ENCODE peak calls at places on chromosomes 7 and 10, in five cellular contexts. O is brain microvascular endothelial cell; P is CD4-positive, alpha-beta memory T cell; E is left kidney; Z is activated T-helper 1 cell treated with anti-CD3 and anti-CD28 coated beads, Interleukin-2, amount 50 U/mL, for 16 hours. U is an unnamed sample.

GRCh38 chr7:139186146-139186545 is 44.9 kb upstream of the UBN2 start:
- DNase-seq in Z (no peak), P (no peak), E (no peak), O (no peak), U (no peak)

GRCh38 chr10:56881218-56881617 is 520.2 kb upstream of the ZWINT start:
- DNase-seq in Z (no peak), P (no peak), E (peak), O (no peak), U (no peak)

GRCh38 chr7:129110575-129111376 is 33.7 kb upstream of the TSPAN33 start:
- DNase-seq in O (no peak), Z (no peak), P (no peak), E (peak), U (peak)

GRCh38 chr7:85074-85945 is 107.1 kb upstream of the FAM20C start:
- DNase-seq in Z (no peak), P (no peak), O (no peak), E (no peak), U (peak)

GRCh38 chr7:147915781-147916180 is 674.8 kb upstream of the C7orf33 start:
- DNase-seq in E (no peak), Z (no peak), P (no peak), O (no peak), U (no peak)

GRCh38 chr10:21513035-21513434 is 12.4 kb downstream of the SKIDA1 start:
- DNase-seq in E (peak), P (no peak), O (no peak), Z (no peak), U (no peak)

GRCh38 chr10:101708870-101709269 is 13.9 kb upstream of the FBXW4 start:
- DNase-seq in E (no peak), O (no peak), Z (no peak), P (no peak), U (no peak)

GRCh38 chr10:24428410-24428782 is 219.5 kb downstream of the KIAA1217 start:
- DNase-seq in P (no peak), Z (no peak), O (peak), E (no peak), U (no peak)

GRCh38 chr7:4297165-4297842 is 384.8 kb upstream of the FOXK1 start:
- DNase-seq in P (no peak), E (no peak), O (no peak), Z (no peak), U (no peak)

GRCh38 chr10:75335191-75335590 is 66.4 kb downstream of the ZNF503 start:
- DNase-seq in E (no peak), P (no peak), O (no peak), Z (no peak), U (no peak)

GRCh38 chr10:11856678-11857077 is 33.5 kb downstream of the PROSER2 start:
- DNase-seq in E (no peak), Z (no peak), P (no peak), O (no peak), U (no peak)

GRCh38 chr10:11050301-11051000 is 32.8 kb downstream of the CELF2 start:
- DNase-seq in O (no peak), Z (no peak), E (no peak), P (no peak), U (no peak)

GRCh38 chr7:78080811-78081210 is 282.2 kb downstream of the PHTF2 start:
- DNase-seq in E (no peak), O (no peak), P (no peak), Z (no peak), U (no peak)

GRCh38 chr10:72328045-72328828 is 26.5 kb downstream of the DNAJB12 start:
- DNase-seq in E (peak), Z (no peak), P (no peak), O (peak), U (peak)

GRCh38 chr7:108613147-108613948 is 43.7 kb downstream of the DNAJB9 start:
- DNase-seq in P (peak), Z (no peak), E (peak), O (peak), U (no peak)

GRCh38 chr10:96833220-96834001 is 1.3 kb downstream of the LCOR start:
- DNase-seq in P (no peak), O (no peak), E (peak), Z (no peak), U (peak)

GRCh38 chr7:25073451-25073850 is 51.6 kb downstream of the CYCS start:
- DNase-seq in P (no peak), Z (no peak), E (peak), O (peak), U (peak)

GRCh38 chr10:71243756-71244637 is 31.6 kb downstream of the UNC5B start:
- DNase-seq in Z (no peak), E (no peak), P (no peak), O (no peak), U (no peak)

GRCh38 chr7:129828989-129829676 is 123.6 kb downstream of the UBE2H start:
- DNase-seq in E (no peak), Z (no peak), P (no peak), O (no peak), U (no peak)

GRCh38 chr10:688621-689426 is 644 bp downstream of the DIP2C start:
- DNase-seq in P (no peak), E (peak), Z (no peak), O (peak), U (peak)

GRCh38 chr10:19811517-19811916 is 4.7 kb upstream of the PLXDC2 start:
- DNase-seq in Z (no peak), E (peak), O (peak), P (no peak), U (peak)